ENCODE peak calls at places on chromosomes 12 and 14, in four cellular contexts. One of them, this sample, is unnamed.

GRCh38 chr12:43653289-43653915 is 101.4 kb upstream of the ADAMTS20 start:
- DNase-seq in HepG2: no peak
- DNase-seq in K562: no peak
- DNase-seq in GM12878: no peak
- DNase-seq in this sample: no peak

GRCh38 chr14:72443256-72443655 is 450.6 kb downstream of the DPF3 start:
- DNase-seq in HepG2: no peak
- DNase-seq in K562: no peak
- DNase-seq in GM12878: no peak
- DNase-seq in this sample: no peak

GRCh38 chr12:120480211-120480610 is 10.7 kb upstream of the SRSF9 start:
- DNase-seq in HepG2: no peak
- DNase-seq in K562: no peak
- DNase-seq in GM12878: no peak
- DNase-seq in this sample: no peak

GRCh38 chr12:124399622-124400021 is 104.7 kb downstream of the RFLNA start:
- DNase-seq in HepG2: peak
- DNase-seq in K562: peak
- DNase-seq in GM12878: no peak
- DNase-seq in this sample: peak

GRCh38 chr14:74506408-74506807 is 12.8 kb downstream of the ISCA2 start:
- DNase-seq in HepG2: no peak
- DNase-seq in K562: no peak
- DNase-seq in GM12878: no peak
- DNase-seq in this sample: no peak

GRCh38 chr12:99386907-99387306 is 260.6 kb upstream of the GARIN6 start:
- DNase-seq in HepG2: peak
- DNase-seq in K562: peak
- DNase-seq in GM12878: no peak
- DNase-seq in this sample: no peak

GRCh38 chr12:17302001-17302400 is 696.0 kb upstream of the LMO3 start:
- DNase-seq in HepG2: no peak
- DNase-seq in K562: no peak
- DNase-seq in GM12878: no peak
- DNase-seq in this sample: no peak

GRCh38 chr14:94388027-94388895 is at the start of gene SERPINA1:
- DNase-seq in HepG2: peak
- DNase-seq in K562: no peak
- DNase-seq in GM12878: no peak
- DNase-seq in this sample: no peak

GRCh38 chr12:123131291-123131831 is 19.5 kb downstream of the PITPNM2 start:
- DNase-seq in HepG2: no peak
- DNase-seq in K562: no peak
- DNase-seq in GM12878: no peak
- DNase-seq in this sample: no peak

GRCh38 chr14:24721772-24722171 is 87.8 kb upstream of the GZMB start:
- DNase-seq in HepG2: no peak
- DNase-seq in K562: no peak
- DNase-seq in GM12878: no peak
- DNase-seq in this sample: no peak
- TF ChIP-seq CBFB in HepG2: no peak
- TF ChIP-seq CBFB in K562: no peak
- TF ChIP-seq CBFB in GM12878: no peak
- TF ChIP-seq CBFB in this sample: no peak

GRCh38 chr12:88615490-88615889 is 35.2 kb upstream of the KITLG start:
- DNase-seq in HepG2: no peak
- DNase-seq in K562: no peak
- DNase-seq in GM12878: no peak
- DNase-seq in this sample: no peak

GRCh38 chr12:88617352-88617751 is 37.1 kb upstream of the KITLG start:
- DNase-seq in HepG2: no peak
- DNase-seq in K562: no peak
- DNase-seq in GM12878: no peak
- DNase-seq in this sample: no peak
- TF ChIP-seq MAX in HepG2: no peak
- TF ChIP-seq MAX in K562: no peak
- TF ChIP-seq MAX in GM12878: no peak
- TF ChIP-seq MAX in this sample: no peak

GRCh38 chr12:11729008-11729407 is 79.5 kb downstream of the ETV6 start:
- DNase-seq in HepG2: no peak
- DNase-seq in K562: no peak
- DNase-seq in GM12878: no peak
- DNase-seq in this sample: no peak
- TF ChIP-seq CBFB in HepG2: no peak
- TF ChIP-seq CBFB in K562: no peak
- TF ChIP-seq CBFB in GM12878: no peak
- TF ChIP-seq CBFB in this sample: no peak

DNA sequence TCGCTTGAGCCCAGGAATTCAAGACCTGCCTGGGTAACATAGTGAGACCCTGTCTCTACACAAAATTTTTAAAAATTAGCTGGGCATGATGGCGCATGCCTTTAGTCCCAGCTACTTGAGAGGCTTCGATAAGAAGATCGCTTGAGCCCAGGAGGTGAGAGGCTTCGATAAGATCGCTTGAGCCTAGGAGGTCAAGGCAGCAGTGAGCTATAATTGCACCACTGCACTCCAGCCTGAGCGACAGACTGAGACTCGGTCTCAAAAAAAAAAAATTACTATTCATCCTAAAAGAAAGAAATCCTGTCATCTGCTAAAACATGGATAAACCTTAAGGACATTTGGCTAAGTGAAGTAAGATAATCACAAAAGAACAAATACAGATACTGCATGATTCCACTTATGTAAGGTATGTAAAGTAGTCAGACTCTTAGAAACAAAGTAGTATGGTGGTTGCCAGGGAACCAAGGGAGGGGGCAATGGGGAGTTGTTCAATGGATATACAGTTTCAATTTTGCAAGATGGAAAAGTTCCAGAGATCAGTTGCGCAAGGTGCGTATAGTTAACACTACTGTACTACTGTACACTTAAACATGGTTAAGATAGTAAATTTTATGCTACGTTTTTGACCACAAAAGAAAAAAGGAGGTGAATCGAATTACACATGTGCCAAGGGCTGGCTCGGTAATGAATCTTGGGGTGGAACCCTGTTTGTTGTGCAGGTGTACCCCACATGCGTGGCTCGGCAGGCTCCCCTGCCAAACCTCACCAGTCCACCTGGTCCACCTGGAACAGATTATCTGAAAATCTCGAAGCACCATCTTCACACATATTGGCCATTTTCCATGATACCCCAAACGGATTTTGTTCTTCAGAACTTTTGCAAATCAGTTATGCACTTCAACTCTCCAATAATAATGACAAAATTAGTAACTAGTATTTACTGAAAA is 18.3 kb upstream of the ATP2A2 start:
- DNase-seq in HepG2: peak
- DNase-seq in K562: peak
- DNase-seq in GM12878: no peak
- DNase-seq in this sample: no peak
- TF ChIP-seq MAX in HepG2: no peak
- TF ChIP-seq MAX in K562: no peak
- TF ChIP-seq MAX in GM12878: no peak
- TF ChIP-seq MAX in this sample: no peak

GRCh38 chr14:69708586-69709169 is 58.3 kb upstream of the SRSF5 start:
- DNase-seq in HepG2: peak
- DNase-seq in K562: no peak
- DNase-seq in GM12878: no peak
- DNase-seq in this sample: peak
- TF ChIP-seq CBFB in HepG2: no peak
- TF ChIP-seq CBFB in K562: no peak
- TF ChIP-seq CBFB in GM12878: no peak
- TF ChIP-seq CBFB in this sample: no peak

DNA sequence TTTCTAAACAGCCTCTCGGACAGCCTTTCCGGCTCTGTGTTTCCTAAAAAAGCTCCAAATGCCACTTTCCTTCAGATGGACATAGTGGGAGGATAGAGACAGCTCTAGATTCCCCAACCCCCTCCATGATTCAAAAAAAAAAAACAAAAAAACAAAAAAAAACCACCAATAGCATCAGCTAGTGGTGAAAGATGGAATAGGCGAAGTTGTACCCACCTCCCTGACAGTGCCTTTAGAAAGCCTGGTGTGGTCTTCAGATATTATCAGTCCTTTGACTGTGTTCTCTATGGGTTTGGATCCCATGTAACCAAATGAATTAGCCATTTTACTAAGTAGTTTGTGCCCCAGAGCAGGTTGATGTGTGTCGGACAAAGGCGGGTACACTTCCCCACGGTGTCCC is 94.1 kb downstream of the PHETA1 start:
- DNase-seq in HepG2: no peak
- DNase-seq in K562: peak
- DNase-seq in GM12878: no peak
- DNase-seq in this sample: no peak
- TF ChIP-seq MAX in HepG2: no peak
- TF ChIP-seq MAX in K562: no peak
- TF ChIP-seq MAX in GM12878: no peak
- TF ChIP-seq MAX in this sample: no peak

GRCh38 chr14:39459795-39460478 is 27.7 kb upstream of the FBXO33 start:
- DNase-seq in HepG2: no peak
- DNase-seq in K562: no peak
- DNase-seq in GM12878: no peak
- DNase-seq in this sample: no peak
- TF ChIP-seq CBFB in HepG2: no peak
- TF ChIP-seq CBFB in K562: no peak
- TF ChIP-seq CBFB in GM12878: no peak
- TF ChIP-seq CBFB in this sample: no peak

DNA sequence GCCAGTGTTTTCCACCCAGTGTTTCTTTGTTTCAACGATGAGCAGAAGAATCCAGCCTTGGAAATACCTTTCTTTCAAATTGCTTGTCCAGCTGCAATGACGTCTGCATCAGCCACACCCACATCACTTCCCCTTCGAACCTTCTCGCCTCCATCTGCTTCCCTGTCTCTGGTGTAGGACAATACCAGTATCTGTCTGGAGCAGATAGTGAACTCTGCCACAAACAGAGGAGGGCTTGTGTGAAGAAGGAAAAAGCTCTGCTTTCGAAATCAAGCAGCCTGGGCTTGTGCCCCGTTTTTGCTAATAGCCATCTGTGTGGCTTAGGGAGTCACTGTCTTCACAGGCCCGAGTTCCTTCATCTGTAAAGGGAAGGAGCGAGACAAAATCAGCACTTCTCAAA is 415.4 kb downstream of the ZFP36L1 start:
- DNase-seq in HepG2: peak
- DNase-seq in K562: peak
- DNase-seq in GM12878: no peak
- DNase-seq in this sample: no peak
- TF ChIP-seq MAX in HepG2: no peak
- TF ChIP-seq MAX in K562: no peak
- TF ChIP-seq MAX in GM12878: no peak
- TF ChIP-seq MAX in this sample: no peak

GRCh38 chr12:5078423-5078822 is 34.7 kb downstream of the KCNA5 start:
- DNase-seq in HepG2: no peak
- DNase-seq in K562: no peak
- DNase-seq in GM12878: no peak
- DNase-seq in this sample: no peak
- TF ChIP-seq CBFB in HepG2: no peak
- TF ChIP-seq CBFB in K562: no peak
- TF ChIP-seq CBFB in GM12878: no peak
- TF ChIP-seq CBFB in this sample: no peak

GRCh38 chr12:22103418-22103817 is 57.4 kb downstream of the CMAS start:
- DNase-seq in HepG2: no peak
- DNase-seq in K562: no peak
- DNase-seq in GM12878: no peak
- DNase-seq in this sample: no peak

GRCh38 chr12:22100952-22101748 is 55.1 kb downstream of the CMAS start:
- DNase-seq in HepG2: peak
- DNase-seq in K562: peak
- DNase-seq in GM12878: peak
- DNase-seq in this sample: peak

GRCh38 chr12:22105542-22105941 is 59.5 kb downstream of the CMAS start:
- DNase-seq in HepG2: no peak
- DNase-seq in K562: no peak
- DNase-seq in GM12878: no peak
- DNase-seq in this sample: no peak

DNA sequence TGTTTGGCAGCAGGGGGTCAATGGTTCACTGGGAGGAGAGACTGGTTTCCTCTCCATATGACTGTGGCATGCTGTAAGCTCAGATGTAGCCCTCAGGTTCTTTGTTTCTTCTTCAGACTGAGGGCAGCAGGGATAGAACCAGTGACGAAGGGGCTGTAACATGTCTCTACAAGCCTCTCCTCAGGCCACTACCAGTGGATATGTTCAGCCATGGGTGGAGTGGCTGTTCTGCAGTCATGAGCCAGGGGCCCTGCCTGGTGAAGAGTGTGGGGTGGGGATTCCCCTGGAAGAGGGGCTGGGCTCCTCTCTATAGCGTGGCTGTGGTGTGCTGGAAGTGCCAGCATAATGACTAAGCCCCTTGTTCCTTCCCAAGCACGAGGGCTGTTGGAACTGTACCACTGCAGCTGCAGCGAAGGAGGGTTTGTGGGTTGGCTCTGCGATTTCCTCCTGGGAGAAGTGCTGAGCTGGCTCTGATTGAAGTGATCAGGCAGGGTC is 55.8 kb downstream of the CMAS start:
- DNase-seq in HepG2: no peak
- DNase-seq in K562: no peak
- DNase-seq in GM12878: no peak
- DNase-seq in this sample: no peak
- TF ChIP-seq MAX in HepG2: no peak
- TF ChIP-seq MAX in K562: no peak
- TF ChIP-seq MAX in GM12878: no peak
- TF ChIP-seq MAX in this sample: no peak

This sample was measured in WTC11.